ENCODE peak calls at places on chromosomes 7 and 10, in nine cellular contexts. F is esophagus muscularis mucosa, G is mucosa of descending colon, Y is NB4, K is HCT116, A is A549, P is astrocyte of the spinal cord, W is Panc1, B is tibial nerve. T is an unnamed sample.

GRCh38 chr7:133697585-133697984 is 429.6 kb upstream of the LRGUK start:
- DNase-seq in P (no peak), K (no peak), F (no peak), W (no peak), B (no peak), A (no peak), G (no peak), Y (no peak), T (no peak)

GRCh38 chr10:86715836-86716235 is 40.6 kb upstream of the BMPR1A start:
- DNase-seq in W (no peak), P (no peak), F (no peak), A (no peak), G (peak), B (no peak), Y (no peak), K (no peak), T (no peak)

GRCh38 chr7:127895360-127895759 is 135.9 kb downstream of the LRRC4 start:
- DNase-seq in A (no peak), K (no peak), G (no peak), W (no peak), Y (no peak), F (no peak), P (no peak), B (no peak), T (no peak)

GRCh38 chr10:56881218-56881617 is 520.2 kb upstream of the ZWINT start:
- DNase-seq in Y (no peak), A (no peak), P (no peak), F (no peak), K (no peak), G (no peak), B (no peak), W (no peak), T (no peak)

GRCh38 chr7:95630702-95631458 is 34.6 kb upstream of the PDK4 start:
- DNase-seq in F (no peak), K (no peak), Y (no peak), G (no peak), P (no peak), A (no peak), B (no peak), W (no peak), T (no peak)

GRCh38 chr7:137454169-137455166 is 110.9 kb upstream of the PTN start:
- DNase-seq in Y (peak), F (no peak), G (no peak), B (no peak), W (peak), A (peak), K (no peak), P (peak), T (no peak)

GRCh38 chr7:158951725-158952124 is 95.4 kb downstream of the DYNC2I1 start:
- DNase-seq in A (no peak), K (no peak), Y (no peak), W (no peak), F (no peak), P (no peak), G (no peak), B (no peak), T (no peak)

GRCh38 chr7:154259396-154259795 is 207.2 kb downstream of the DPP6 start:
- DNase-seq in W (no peak), K (no peak), G (no peak), B (no peak), P (no peak), A (no peak), F (peak), Y (no peak), T (no peak)

GRCh38 chr7:98107313-98107691 is 640 bp downstream of the LMTK2 start:
- DNase-seq in Y (peak), W (no peak), G (peak), K (no peak), B (no peak), P (no peak), A (no peak), F (no peak), T (no peak)

GRCh38 chr10:3995302-3996210 is 210.5 kb upstream of the KLF6 start:
- DNase-seq in A (no peak), K (no peak), Y (no peak), P (peak), G (no peak), B (no peak), W (no peak), F (peak), T (peak)

GRCh38 chr10:70272925-70273316 is 10.9 kb downstream of the NPFFR1 start:
- DNase-seq in Y (peak), P (no peak), B (no peak), F (no peak), W (no peak), A (peak), K (no peak), G (no peak), T (no peak)

GRCh38 chr10:82813856-82814255 is 938.9 kb downstream of the NRG3 start:
- DNase-seq in F (no peak), Y (peak), K (no peak), G (no peak), P (peak), W (no peak), A (no peak), B (no peak), T (no peak)

GRCh38 chr7:148722340-148723165 is 23.9 kb downstream of the CUL1 start:
- DNase-seq in B (no peak), K (no peak), G (no peak), P (no peak), A (no peak), W (no peak), F (no peak), Y (peak), T (no peak)

GRCh38 chr7:27062946-27063345 is 32.9 kb downstream of the HOXA1 start:
- DNase-seq in G (no peak), F (no peak), A (no peak), B (no peak), P (no peak), W (no peak), Y (no peak), K (no peak), T (no peak)

GRCh38 chr10:97466755-97467154 is 20.8 kb downstream of the ZDHHC16 start:
- DNase-seq in Y (no peak), P (no peak), B (no peak), A (no peak), G (no peak), K (peak), F (no peak), W (no peak), T (no peak)

GRCh38 chr7:20651960-20652544 is 36.6 kb downstream of the ABCB5 start:
- DNase-seq in B (no peak), K (peak), A (peak), Y (peak), F (no peak), G (no peak), W (no peak), P (peak), T (no peak)

GRCh38 chr10:86192147-86192546 is 174.4 kb downstream of the GRID1 start:
- DNase-seq in F (no peak), Y (no peak), P (no peak), W (no peak), B (no peak), G (no peak), K (no peak), A (no peak), T (no peak)

GRCh38 chr10:111944331-111944730 is 239.2 kb downstream of the GPAM start:
- DNase-seq in P (no peak), K (no peak), G (no peak), B (no peak), Y (no peak), F (no peak), A (no peak), W (no peak), T (no peak)

GRCh38 chr7:52909935-52910334 is 125.5 kb upstream of the POM121L12 start:
- DNase-seq in G (no peak), W (no peak), K (no peak), A (no peak), Y (no peak), P (no peak), B (no peak), F (no peak), T (no peak)

GRCh38 chr10:78025685-78026364 is 3.5 kb downstream of the POLR3A start:
- DNase-seq in G (no peak), W (peak), Y (no peak), B (no peak), K (no peak), A (no peak), F (no peak), P (peak), T (no peak)

GRCh38 chr10:905972-906371 is 25.5 kb downstream of the LARP4B start:
- DNase-seq in B (no peak), K (no peak), P (no peak), G (no peak), W (no peak), F (no peak), Y (no peak), A (no peak), T (no peak)

GRCh38 chr7:24035653-24036414 is 248.2 kb upstream of the NPY start:
- DNase-seq in F (peak), K (no peak), P (no peak), A (no peak), B (no peak), W (no peak), G (no peak), Y (no peak), T (no peak)

GRCh38 chr7:81604075-81604807 is 165.6 kb downstream of the HGF start:
- DNase-seq in B (no peak), K (no peak), P (peak), Y (no peak), G (no peak), W (no peak), F (no peak), A (no peak), T (no peak)

GRCh38 chr7:99406557-99406956 is 1.8 kb downstream of the PDAP1 start:
- DNase-seq in B (no peak), K (no peak), A (no peak), Y (no peak), G (no peak), F (no peak), W (no peak), P (no peak), T (no peak)

GRCh38 chr10:102118867-102119266 is 1.3 kb downstream of the LDB1 start:
- DNase-seq in F (no peak), W (no peak), K (no peak), B (peak), Y (peak), G (peak), P (peak), A (no peak), T (no peak)

GRCh38 chr7:155090647-155091046 is 20.5 kb downstream of the HTR5A start:
- DNase-seq in G (no peak), B (no peak), A (no peak), Y (peak), F (no peak), P (no peak), K (no peak), W (no peak), T (no peak)

GRCh38 chr10:86646933-86647332 is 7.4 kb upstream of the OPN4 start:
- DNase-seq in P (no peak), F (no peak), B (no peak), A (no peak), W (no peak), G (no peak), Y (no peak), K (no peak), T (no peak)

GRCh38 chr10:72424561-72424960 is 69.8 kb upstream of the DNAJB12 start:
- DNase-seq in G (no peak), F (no peak), A (no peak), W (no peak), B (no peak), Y (no peak), P (no peak), K (no peak), T (no peak)

GRCh38 chr7:90173127-90173844 is 19.0 kb downstream of the STEAP1 start:
- DNase-seq in W (no peak), B (no peak), G (no peak), A (no peak), K (no peak), F (no peak), P (peak), Y (peak), T (no peak)

GRCh38 chr10:110286841-110287240 is 17.9 kb downstream of the SMNDC1 start:
- DNase-seq in P (no peak), F (no peak), Y (no peak), B (no peak), K (no peak), A (no peak), W (no peak), G (no peak), T (no peak)

GRCh38 chr7:137667633-137668387 is 179.0 kb downstream of the DGKI start:
- DNase-seq in P (peak), Y (peak), W (peak), G (no peak), F (no peak), A (peak), B (no peak), K (no peak), T (no peak)

GRCh38 chr7:47967123-47967522 is 12.3 kb downstream of the HUS1 start:
- DNase-seq in W (no peak), K (no peak), F (no peak), G (no peak), P (no peak), A (no peak), B (no peak), Y (no peak), T (no peak)

GRCh38 chr10:50594012-50594411 is 29.7 kb downstream of the SGMS1 start:
- DNase-seq in B (no peak), Y (no peak), A (no peak), W (peak), K (no peak), G (no peak), P (peak), F (no peak), T (no peak)

GRCh38 chr7:66164356-66164755 is 40.8 kb upstream of the TPST1 start:
- DNase-seq in W (no peak), A (no peak), G (no peak), F (no peak), B (no peak), K (no peak), P (no peak), Y (no peak), T (no peak)

GRCh38 chr10:112369495-112370423 is 4.2 kb upstream of the ACSL5 start:
- DNase-seq in G (no peak), K (no peak), P (no peak), W (no peak), Y (no peak), F (no peak), A (no peak), B (no peak), T (no peak)

GRCh38 chr7:46651070-46651469 is 730.0 kb upstream of the IGFBP3 start:
- DNase-seq in G (peak), Y (no peak), A (no peak), W (no peak), B (no peak), P (no peak), F (peak), K (peak), T (no peak)

GRCh38 chr7:137283147-137283546 is 60.4 kb downstream of the PTN start:
- DNase-seq in G (no peak), Y (no peak), P (no peak), B (no peak), W (no peak), F (no peak), A (no peak), K (no peak), T (no peak)

DNA sequence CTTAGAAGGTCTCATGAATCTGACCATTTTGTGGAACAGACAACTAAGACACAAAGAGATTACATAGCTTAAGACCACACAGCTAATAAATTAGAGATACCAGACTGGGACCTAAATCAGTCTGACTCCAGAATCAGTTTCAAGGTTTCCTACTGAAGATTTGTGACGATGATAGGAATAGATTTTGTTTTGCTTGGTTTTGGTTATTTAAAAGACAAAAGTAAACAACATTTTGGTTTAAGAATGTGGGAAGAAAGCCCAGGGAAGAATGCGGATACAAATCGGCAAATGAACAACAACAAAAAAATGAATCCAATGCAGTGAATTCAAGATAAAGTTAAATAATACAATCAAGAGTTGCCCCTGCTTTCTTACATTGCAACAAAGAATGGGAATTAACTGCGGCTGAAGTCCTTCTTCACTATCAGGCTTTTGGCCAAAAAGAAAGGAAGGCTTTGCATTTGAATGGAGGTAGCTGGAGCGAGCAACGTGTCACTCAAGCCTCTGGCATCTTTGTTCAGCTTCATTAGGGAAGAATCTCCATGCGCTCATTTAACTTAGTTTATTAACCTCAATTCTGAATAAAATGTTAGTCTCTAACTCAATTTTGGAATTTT is 210.8 kb downstream of the ADAM12 start:
- DNase-seq in P (no peak), K (no peak), Y (no peak), F (no peak), G (no peak), A (no peak), W (no peak), B (no peak), T (no peak)
- H3K4me3 ChIP-seq in P (no peak), K (no peak), Y (no peak), F (no peak), G (no peak), A (no peak), W (no peak), B (no peak), T (no peak)

GRCh38 chr7:91636728-91637127 is 243.8 kb downstream of the MTERF1 start:
- DNase-seq in K (no peak), G (no peak), A (no peak), F (no peak), P (no peak), B (no peak), W (no peak), Y (no peak), T (no peak)
- TF ChIP-seq CTCF in K (no peak), G (no peak), A (no peak), F (no peak), P (no peak), B (no peak), W (no peak), Y (no peak), T (no peak)

GRCh38 chr10:11144626-11145497 is 127.2 kb downstream of the CELF2 start:
- DNase-seq in P (no peak), W (no peak), F (no peak), A (no peak), K (no peak), B (no peak), G (no peak), Y (no peak), T (no peak)
- H3K4me3 ChIP-seq in P (no peak), W (no peak), F (no peak), A (no peak), K (no peak), B (no peak), G (no peak), Y (no peak), T (no peak)

GRCh38 chr7:55365103-55365679 is at the start of gene LANCL2:
- DNase-seq in B (no peak), K (no peak), Y (no peak), W (no peak), P (peak), F (peak), G (no peak), A (peak), T (no peak)
- TF ChIP-seq CTCF in B (no peak), K (no peak), Y (no peak), W (no peak), P (no peak), F (no peak), G (no peak), A (no peak), T (no peak)

T was measured in HFF-Myc.